ENCODE peak calls at places on chromosomes 6 and 20, in six cellular contexts. H is BJ, B is body of pancreas, K is esophagus squamous epithelium, G is breast epithelium, F is lower leg skin. S is an unnamed sample.

GRCh38 chr6:118580585-118581419 is 32.7 kb downstream of the PLN start:
- DNase-seq in H (no peak), B (peak; percentile 32), K (no peak), G (no peak), F (peak; percentile 36), S (no peak)

GRCh38 chr20:8534368-8534767 is 402.3 kb downstream of the PLCB1 start:
- DNase-seq in H (no peak), B (no peak), K (no peak), G (no peak), F (no peak), S (no peak)

GRCh38 chr6:18141805-18142590 is 12.9 kb downstream of the TPMT start:
- DNase-seq in H (no peak), B (no peak), K (no peak), G (no peak), F (no peak), S (no peak)

GRCh38 chr20:57627972-57628650 is 7.9 kb upstream of the ZBP1 start:
- DNase-seq in H (no peak), B (no peak), K (peak; percentile 29), G (no peak), F (peak; percentile 58), S (no peak)

GRCh38 chr20:24958506-24959385 is 9.7 kb downstream of the CST7 start:
- DNase-seq in H (no peak), B (no peak), K (no peak), G (no peak), F (no peak), S (no peak)

GRCh38 chr20:6560978-6561377 is 206.5 kb upstream of the BMP2 start:
- DNase-seq in H (no peak), B (peak; percentile 22), K (no peak), G (no peak), F (no peak), S (no peak)

GRCh38 chr20:42276718-42277117 is 658.5 kb upstream of the CHD6 start:
- DNase-seq in H (no peak), B (no peak), K (no peak), G (no peak), F (no peak), S (no peak)

GRCh38 chr6:112576421-112576820 is 229.3 kb downstream of the RFPL4B start:
- DNase-seq in H (no peak), B (no peak), K (no peak), G (no peak), F (no peak), S (no peak)

GRCh38 chr6:19663479-19663878 is 173.7 kb upstream of the ID4 start:
- DNase-seq in H (no peak), B (no peak), K (no peak), G (no peak), F (no peak), S (no peak)

GRCh38 chr20:36720510-36720909 is 25.4 kb downstream of the NDRG3 start:
- DNase-seq in H (no peak), B (no peak), K (no peak), G (no peak), F (no peak), S (no peak)

GRCh38 chr6:150269857-150270223 is 99.0 kb upstream of the IYD start:
- DNase-seq in H (no peak), B (no peak), K (no peak), G (no peak), F (peak; percentile 44), S (no peak)

GRCh38 chr6:170025341-170026271 is 265.3 kb downstream of the DLL1 start:
- DNase-seq in H (no peak), B (no peak), K (no peak), G (peak; percentile 50), F (no peak), S (no peak)

GRCh38 chr6:9136141-9136865 is 701.0 kb upstream of the SLC35B3 start:
- DNase-seq in H (no peak), B (no peak), K (no peak), G (no peak), F (no peak), S (no peak)

GRCh38 chr20:14441201-14441600 is 103.8 kb upstream of the FLRT3 start:
- DNase-seq in H (no peak), B (no peak), K (no peak), G (no peak), F (no peak), S (no peak)

GRCh38 chr6:17714879-17715860 is 8.4 kb upstream of the NUP153 start:
- DNase-seq in H (peak; percentile 84), B (no peak), K (no peak), G (no peak), F (no peak), S (no peak)

GRCh38 chr20:7606941-7607340 is 333.3 kb downstream of the HAO1 start:
- DNase-seq in H (no peak), B (no peak), K (no peak), G (no peak), F (no peak), S (no peak)

GRCh38 chr6:167424700-167425099 is 99.8 kb downstream of the TTLL2 start:
- DNase-seq in H (no peak), B (no peak), K (no peak), G (no peak), F (no peak), S (no peak)

GRCh38 chr6:139386404-139386803 is 12.0 kb upstream of the CITED2 start:
- DNase-seq in H (no peak), B (no peak), K (no peak), G (no peak), F (no peak), S (no peak)

GRCh38 chr20:46920114-46920513 is 25.5 kb downstream of the EYA2 start:
- DNase-seq in H (no peak), B (no peak), K (no peak), G (no peak), F (no peak), S (no peak)

GRCh38 chr6:49570474-49571079 is 20.1 kb downstream of the C6orf141 start:
- DNase-seq in H (no peak), B (no peak), K (no peak), G (no peak), F (no peak), S (no peak)

GRCh38 chr6:16432075-16433032 is 194.0 kb downstream of the GMPR start:
- DNase-seq in H (no peak), B (peak; percentile 33), K (no peak), G (no peak), F (no peak), S (no peak)

GRCh38 chr20:35326021-35326731 is 34.0 kb upstream of the FAM83C start:
- DNase-seq in H (no peak), B (no peak), K (no peak), G (no peak), F (no peak), S (no peak)

GRCh38 chr20:41230136-41230535 is 87.4 kb downstream of the ZHX3 start:
- DNase-seq in H (no peak), B (no peak), K (no peak), G (no peak), F (no peak), S (no peak)

GRCh38 chr6:150336299-150336698 is 32.5 kb upstream of the IYD start:
- DNase-seq in H (no peak), B (no peak), K (no peak), G (no peak), F (no peak), S (no peak)

GRCh38 chr6:40409716-40410397 is 177.3 kb downstream of the LRFN2 start:
- DNase-seq in H (no peak), B (no peak), K (no peak), G (no peak), F (no peak), S (no peak)

GRCh38 chr6:48419992-48420391 is 309.0 kb upstream of the PTCHD4 start:
- DNase-seq in H (no peak), B (no peak), K (no peak), G (no peak), F (no peak), S (no peak)

GRCh38 chr20:35617397-35618031 is 1.9 kb downstream of the SPAG4 start:
- DNase-seq in H (no peak), B (peak; percentile 67), K (no peak), G (no peak), F (no peak), S (no peak)

DNA sequence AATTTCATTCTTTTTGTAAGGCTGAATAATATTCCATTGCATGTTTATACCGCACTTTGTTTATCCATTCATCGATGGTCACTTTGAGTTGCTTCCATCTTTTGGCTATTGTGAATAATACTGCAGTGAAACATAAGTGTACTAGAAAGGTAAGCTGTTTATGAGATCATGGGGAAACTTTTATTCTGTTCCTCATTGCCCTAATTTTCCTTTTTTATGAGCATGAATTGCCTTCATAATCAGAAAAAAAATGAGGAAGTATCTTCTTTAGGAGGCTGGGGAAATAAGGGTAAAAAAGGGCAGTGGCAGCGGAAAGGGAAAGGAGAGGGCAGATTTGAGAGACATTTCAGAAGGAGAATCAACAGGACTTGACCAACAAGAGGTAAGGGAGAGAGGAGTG is 14.3 kb upstream of the SERINC3 start:
- DNase-seq in H (no peak), B (no peak), K (no peak), G (no peak), F (no peak), S (no peak)
- H3K4me3 ChIP-seq in H (no peak overlapping the region), B (no peak overlapping the region), K (no peak overlapping the region), G (no peak overlapping the region), F (no peak overlapping the region), S (no peak overlapping the region)

DNA sequence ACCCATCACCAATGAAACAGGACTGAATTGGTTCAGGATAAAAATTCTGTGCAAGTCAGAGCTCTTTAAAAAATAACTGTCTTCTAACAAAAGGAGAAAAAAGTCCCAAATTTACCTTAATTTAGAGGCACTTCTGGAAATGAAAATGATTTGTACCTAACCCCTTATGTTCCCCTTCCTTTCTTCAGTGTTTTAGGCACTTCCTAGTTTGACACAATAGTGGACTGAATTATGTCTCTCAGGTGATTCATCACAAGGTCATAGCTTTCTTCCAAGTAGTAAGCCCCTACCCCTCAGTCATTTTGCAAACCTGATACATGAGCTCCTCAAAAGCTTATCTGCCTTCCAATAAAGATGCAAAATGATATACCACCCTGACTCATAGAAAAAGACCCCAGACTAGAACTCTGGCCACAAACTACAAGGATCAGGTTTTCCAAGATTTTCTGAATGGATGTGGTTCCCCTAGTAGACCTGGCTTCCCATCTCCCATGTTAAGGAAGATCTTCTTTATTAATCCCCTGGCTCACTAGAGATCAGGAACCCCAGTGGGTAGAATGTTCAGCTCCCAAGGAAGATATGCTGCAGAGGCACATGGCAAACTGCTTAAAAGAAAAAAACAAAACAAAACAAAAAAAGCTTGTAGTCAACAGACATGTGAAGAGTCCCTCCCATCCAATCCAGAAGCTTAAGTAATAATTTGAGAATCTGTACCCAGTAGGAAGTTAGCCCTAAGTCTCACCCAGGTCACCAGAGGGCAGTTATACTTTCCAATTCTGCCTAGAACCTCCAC is 3.6 kb downstream of the PPP1R10 start:
- DNase-seq in H (no peak), B (no peak), K (no peak), G (no peak), F (no peak), S (no peak)
- H3K4me3 ChIP-seq in H (no peak overlapping the region), B (no peak overlapping the region), K (no peak overlapping the region), G (no peak overlapping the region), F (no peak overlapping the region), S (peak overlapping the region; percentile 76)

DNA sequence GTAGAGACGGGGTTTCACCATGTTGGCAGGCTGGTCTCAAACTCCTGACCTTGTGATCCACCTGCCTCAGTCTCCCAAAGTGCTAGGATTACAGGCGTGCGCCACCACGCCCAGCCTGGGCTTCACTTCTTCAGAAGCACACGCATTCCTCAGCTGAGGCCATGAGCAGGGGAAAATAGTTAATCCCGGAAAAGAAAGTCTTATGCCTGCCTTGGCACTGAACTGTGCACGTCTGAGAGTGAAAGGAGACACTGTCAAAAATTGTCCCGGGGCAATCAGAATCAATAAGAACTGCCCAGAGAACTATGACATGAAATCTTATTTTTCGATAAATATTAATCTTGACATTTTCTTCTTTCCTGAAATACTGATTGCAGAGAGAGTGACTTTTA is 2.8 kb downstream of the BTN2A2 start:
- DNase-seq in H (no peak), B (no peak), K (no peak), G (no peak), F (no peak), S (no peak)
- H3K4me3 ChIP-seq in H (no peak overlapping the region), B (no peak overlapping the region), K (no peak overlapping the region), G (no peak overlapping the region), F (no peak overlapping the region), S (no peak overlapping the region)

GRCh38 chr20:4026093-4026601 is 10.8 kb upstream of the RNF24 start:
- DNase-seq in H (peak; percentile 52), B (no peak), K (no peak), G (no peak), F (no peak), S (no peak)
- H3K4me3 ChIP-seq in H (no peak overlapping the region), B (no peak overlapping the region), K (no peak overlapping the region), G (no peak overlapping the region), F (no peak overlapping the region), S (no peak overlapping the region)